ENCODE peak calls at places on chromosome 4, in nine cellular contexts. Y is tibial nerve, Q is uterus, H is upper lobe of left lung, W is HCT116, T is breast epithelium, P is A549, R is lower leg skin, A is body of pancreas. S is an unnamed sample.

GRCh38 chr4:145735330-145735638 is 55.3 kb downstream of the C4orf51 start:
- DNase-seq in Y (no peak), Q (peak), H (no peak), W (no peak), T (peak), P (peak), R (no peak), A (no peak), S (peak)

GRCh38 chr4:149928507-149928906 is 112.9 kb upstream of the IQCM start:
- DNase-seq in Y (no peak), Q (no peak), H (no peak), W (no peak), T (no peak), P (no peak), R (no peak), A (no peak), S (no peak)

GRCh38 chr4:44916406-44916805 is 190.1 kb upstream of the GNPDA2 start:
- DNase-seq in Y (no peak), Q (no peak), H (no peak), W (no peak), T (no peak), P (peak), R (no peak), A (no peak), S (no peak)

GRCh38 chr4:89992744-89993143 is 98.1 kb downstream of the MMRN1 start:
- DNase-seq in Y (no peak), Q (no peak), H (no peak), W (no peak), T (no peak), P (no peak), R (no peak), A (no peak), S (no peak)

GRCh38 chr4:5033266-5033945 is 14.1 kb upstream of the CYTL1 start:
- DNase-seq in Y (no peak), Q (peak), H (no peak), W (no peak), T (no peak), P (no peak), R (no peak), A (no peak), S (no peak)

GRCh38 chr4:14125375-14126129 is 498.0 kb upstream of the BOD1L1 start:
- DNase-seq in Y (no peak), Q (no peak), H (no peak), W (no peak), T (no peak), P (no peak), R (no peak), A (no peak), S (no peak)

GRCh38 chr4:138235419-138235952 is 6.7 kb downstream of the SLC7A11 start:
- DNase-seq in Y (no peak), Q (no peak), H (no peak), W (peak), T (no peak), P (peak), R (no peak), A (no peak), S (no peak)

GRCh38 chr4:108744307-108744706 is 18.5 kb downstream of the ETNPPL start:
- DNase-seq in Y (no peak), Q (no peak), H (no peak), W (no peak), T (no peak), P (no peak), R (no peak), A (no peak), S (no peak)

GRCh38 chr4:7472443-7473013 is 37.8 kb upstream of the PSAPL1 start:
- DNase-seq in Y (no peak), Q (no peak), H (no peak), W (no peak), T (no peak), P (no peak), R (no peak), A (no peak), S (no peak)

GRCh38 chr4:104294811-104295210 is 199.9 kb downstream of the CXXC4 start:
- DNase-seq in Y (no peak), Q (no peak), H (no peak), W (no peak), T (no peak), P (no peak), R (no peak), A (no peak), S (no peak)

GRCh38 chr4:185171373-185172071 is 28.5 kb downstream of the SLC25A4 start:
- DNase-seq in Y (no peak), Q (no peak), H (no peak), W (no peak), T (no peak), P (no peak), R (no peak), A (no peak), S (no peak)

GRCh38 chr4:128871948-128872347 is 62.4 kb downstream of the JADE1 start:
- DNase-seq in Y (no peak), Q (no peak), H (no peak), W (no peak), T (no peak), P (peak), R (no peak), A (no peak), S (no peak)

GRCh38 chr4:14906805-14907204 is 95.5 kb upstream of the CPEB2 start:
- DNase-seq in Y (no peak), Q (no peak), H (no peak), W (no peak), T (no peak), P (no peak), R (no peak), A (no peak), S (no peak)

GRCh38 chr4:121375262-121375661 is 5.6 kb downstream of the QRFPR start:
- DNase-seq in Y (no peak), Q (no peak), H (no peak), W (no peak), T (no peak), P (no peak), R (no peak), A (no peak), S (no peak)

GRCh38 chr4:911871-912490 is 20.1 kb downstream of the GAK start:
- DNase-seq in Y (no peak), Q (no peak), H (peak), W (no peak), T (no peak), P (no peak), R (no peak), A (no peak), S (no peak)

GRCh38 chr4:21991537-21991936 is 43.0 kb upstream of the KCNIP4 start:
- DNase-seq in Y (no peak), Q (no peak), H (no peak), W (no peak), T (no peak), P (no peak), R (no peak), A (no peak), S (no peak)

GRCh38 chr4:120071192-120071795 is 4.6 kb upstream of the MAD2L1 start:
- DNase-seq in Y (no peak), Q (peak), H (no peak), W (peak), T (no peak), P (peak), R (no peak), A (peak), S (no peak)

GRCh38 chr4:66562276-66562806 is 892.1 kb upstream of the EPHA5 start:
- DNase-seq in Y (no peak), Q (no peak), H (no peak), W (no peak), T (no peak), P (no peak), R (no peak), A (no peak), S (no peak)

GRCh38 chr4:103046416-103047290 is 27.1 kb upstream of the SLC9B1 start:
- DNase-seq in Y (no peak), Q (no peak), H (no peak), W (peak), T (no peak), P (peak), R (no peak), A (peak), S (no peak)

GRCh38 chr4:152258804-152259708 is 276.8 kb downstream of the FBXW7 start:
- DNase-seq in Y (no peak), Q (no peak), H (no peak), W (peak), T (no peak), P (peak), R (no peak), A (no peak), S (no peak)

GRCh38 chr4:19689511-19689910 is 562.2 kb upstream of the SLIT2 start:
- DNase-seq in Y (no peak), Q (no peak), H (no peak), W (no peak), T (no peak), P (no peak), R (no peak), A (no peak), S (peak)

GRCh38 chr4:95215991-95216605 is 332.7 kb downstream of the UNC5C start:
- DNase-seq in Y (no peak), Q (no peak), H (no peak), W (no peak), T (no peak), P (no peak), R (no peak), A (no peak), S (no peak)

GRCh38 chr4:171342646-171343045 is 470.6 kb upstream of the GALNTL6 start:
- DNase-seq in Y (no peak), Q (no peak), H (no peak), W (no peak), T (no peak), P (no peak), R (no peak), A (no peak), S (no peak)

GRCh38 chr4:53937918-53938317 is 126.5 kb downstream of the CHIC2 start:
- DNase-seq in Y (no peak), Q (peak), H (no peak), W (peak), T (no peak), P (no peak), R (no peak), A (no peak), S (no peak)

GRCh38 chr4:76305971-76306881 is at the start of gene STBD1:
- DNase-seq in Y (peak), Q (peak), H (peak), W (peak), T (peak), P (peak), R (peak), A (peak), S (peak)

GRCh38 chr4:137226221-137226620 is 306.1 kb downstream of the PCDH18 start:
- DNase-seq in Y (no peak), Q (no peak), H (no peak), W (no peak), T (no peak), P (no peak), R (no peak), A (no peak), S (no peak)

GRCh38 chr4:157115613-157116340 is 39.8 kb downstream of the GLRB start:
- DNase-seq in Y (no peak), Q (no peak), H (no peak), W (no peak), T (no peak), P (peak), R (no peak), A (no peak), S (no peak)

GRCh38 chr4:69064391-69064790 is 31.9 kb upstream of the UGT2B7 start:
- DNase-seq in Y (no peak), Q (no peak), H (no peak), W (no peak), T (no peak), P (no peak), R (no peak), A (no peak), S (no peak)

DNA sequence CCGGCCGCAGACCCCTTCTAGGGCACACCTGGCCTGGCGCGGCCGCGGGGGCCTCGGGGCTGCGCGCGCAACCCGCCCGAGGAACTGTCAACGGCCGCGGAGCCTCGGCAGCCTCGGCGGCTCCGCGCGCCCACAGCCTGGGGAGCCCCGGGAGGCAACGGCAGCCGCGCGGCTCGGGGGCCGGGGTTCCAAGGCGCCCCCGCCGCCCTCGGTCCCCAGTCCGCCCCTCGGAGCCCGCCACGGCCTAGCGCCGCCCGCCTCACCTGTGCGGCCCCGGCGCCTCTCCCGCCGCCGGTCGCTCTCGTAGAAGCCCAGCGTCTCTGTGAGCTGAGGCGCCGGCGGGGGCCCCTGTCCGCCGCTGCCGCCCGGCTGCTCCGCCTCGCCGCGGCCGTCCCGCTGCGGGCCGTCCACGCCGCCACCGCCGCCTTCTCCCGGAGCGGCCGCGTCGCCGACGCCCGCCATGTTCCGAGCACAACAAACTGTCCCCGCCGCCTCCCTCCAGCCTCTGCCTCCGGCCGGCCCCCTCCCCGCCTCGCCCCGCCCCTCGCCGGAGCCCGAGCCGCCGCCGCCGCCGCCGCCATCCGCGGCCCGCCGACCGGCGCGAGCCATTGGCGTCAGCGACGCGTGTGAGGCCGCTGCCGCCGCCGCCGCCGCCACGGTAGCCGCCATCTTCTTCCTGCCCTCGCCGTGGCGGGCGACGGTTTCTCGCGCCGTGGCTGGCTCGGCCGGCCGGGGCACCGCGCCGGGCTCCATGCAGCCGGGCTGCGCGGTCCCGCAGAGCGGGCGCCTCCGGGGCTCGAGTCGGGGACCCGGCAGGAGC is at the start of gene TAPT1:
- DNase-seq in Y (peak), Q (peak), H (peak), W (no peak), T (peak), P (peak), R (peak), A (peak), S (peak)
- TF ChIP-seq POLR2A in Y (peak), Q (peak), H (peak), W (peak), T (no peak), P (peak), R (no peak), A (no peak), S (peak)

DNA sequence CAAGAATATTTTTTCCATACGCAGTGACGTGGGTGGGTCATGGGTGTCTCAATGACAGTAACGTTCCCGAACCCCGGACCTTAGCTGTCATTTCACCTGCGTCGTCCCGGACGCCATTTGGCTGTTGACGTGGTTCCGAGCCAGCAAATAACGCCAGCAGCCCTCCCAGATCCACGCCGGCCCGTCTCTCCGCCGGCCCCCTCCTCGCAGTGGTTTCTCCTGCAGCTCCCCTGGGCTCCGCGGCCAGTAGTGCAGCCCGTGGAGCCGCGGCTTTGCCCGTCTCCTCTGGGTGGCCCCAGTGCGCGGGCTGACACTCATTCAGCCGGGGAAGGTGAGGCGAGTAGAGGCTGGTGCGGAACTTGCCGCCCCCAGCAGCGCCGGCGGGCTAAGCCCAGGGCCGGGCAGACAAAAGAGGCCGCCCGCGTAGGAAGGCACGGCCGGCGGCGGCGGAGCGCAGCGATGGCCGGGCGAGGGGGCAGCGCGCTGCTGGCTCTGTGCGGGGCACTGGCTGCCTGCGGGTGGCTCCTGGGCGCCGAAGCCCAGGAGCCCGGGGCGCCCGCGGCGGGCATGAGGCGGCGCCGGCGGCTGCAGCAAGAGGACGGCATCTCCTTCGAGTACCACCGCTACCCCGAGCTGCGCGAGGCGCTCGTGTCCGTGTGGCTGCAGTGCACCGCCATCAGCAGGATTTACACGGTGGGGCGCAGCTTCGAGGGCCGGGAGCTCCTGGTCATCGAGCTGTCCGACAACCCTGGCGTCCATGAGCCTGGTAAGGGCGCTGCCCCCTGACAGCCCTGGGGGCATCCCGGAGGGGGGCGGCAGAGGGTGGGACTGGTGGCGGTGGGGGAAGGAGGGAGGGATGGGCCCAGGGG is at the start of gene CPE:
- DNase-seq in Y (peak), Q (peak), H (peak), W (peak), T (peak), P (peak), R (peak), A (peak), S (peak)
- TF ChIP-seq POLR2A in Y (peak), Q (peak), H (no peak), W (peak), T (peak), P (peak), R (no peak), A (peak), S (peak)

GRCh38 chr4:183999435-183999834 is 94.3 kb downstream of the STOX2 start:
- DNase-seq in Y (no peak), Q (no peak), H (no peak), W (no peak), T (no peak), P (no peak), R (no peak), A (no peak), S (no peak)

GRCh38 chr4:183995489-183996049 is 90.5 kb downstream of the STOX2 start:
- DNase-seq in Y (no peak), Q (no peak), H (peak), W (no peak), T (no peak), P (no peak), R (no peak), A (no peak), S (no peak)

GRCh38 chr4:183996868-183997267 is 91.8 kb downstream of the STOX2 start:
- DNase-seq in Y (no peak), Q (no peak), H (no peak), W (no peak), T (no peak), P (no peak), R (no peak), A (no peak), S (no peak)

GRCh38 chr4:184003433-184003832 is 98.3 kb downstream of the STOX2 start:
- DNase-seq in Y (no peak), Q (no peak), H (no peak), W (no peak), T (no peak), P (no peak), R (no peak), A (no peak), S (no peak)

GRCh38 chr4:184000457-184001395 is 95.6 kb downstream of the STOX2 start:
- DNase-seq in Y (no peak), Q (no peak), H (no peak), W (no peak), T (no peak), P (no peak), R (no peak), A (no peak), S (no peak)
- TF ChIP-seq POLR2A in Y (no peak), Q (no peak), H (no peak), W (no peak), T (no peak), P (no peak), R (no peak), A (no peak), S (no peak)

GRCh38 chr4:170089743-170090666 is at the start of gene AADAT:
- DNase-seq in Y (peak), Q (peak), H (peak), W (peak), T (no peak), P (peak), R (peak), A (peak), S (peak)
- TF ChIP-seq POLR2A in Y (no peak), Q (no peak), H (no peak), W (peak), T (no peak), P (peak), R (no peak), A (no peak), S (peak)

DNA sequence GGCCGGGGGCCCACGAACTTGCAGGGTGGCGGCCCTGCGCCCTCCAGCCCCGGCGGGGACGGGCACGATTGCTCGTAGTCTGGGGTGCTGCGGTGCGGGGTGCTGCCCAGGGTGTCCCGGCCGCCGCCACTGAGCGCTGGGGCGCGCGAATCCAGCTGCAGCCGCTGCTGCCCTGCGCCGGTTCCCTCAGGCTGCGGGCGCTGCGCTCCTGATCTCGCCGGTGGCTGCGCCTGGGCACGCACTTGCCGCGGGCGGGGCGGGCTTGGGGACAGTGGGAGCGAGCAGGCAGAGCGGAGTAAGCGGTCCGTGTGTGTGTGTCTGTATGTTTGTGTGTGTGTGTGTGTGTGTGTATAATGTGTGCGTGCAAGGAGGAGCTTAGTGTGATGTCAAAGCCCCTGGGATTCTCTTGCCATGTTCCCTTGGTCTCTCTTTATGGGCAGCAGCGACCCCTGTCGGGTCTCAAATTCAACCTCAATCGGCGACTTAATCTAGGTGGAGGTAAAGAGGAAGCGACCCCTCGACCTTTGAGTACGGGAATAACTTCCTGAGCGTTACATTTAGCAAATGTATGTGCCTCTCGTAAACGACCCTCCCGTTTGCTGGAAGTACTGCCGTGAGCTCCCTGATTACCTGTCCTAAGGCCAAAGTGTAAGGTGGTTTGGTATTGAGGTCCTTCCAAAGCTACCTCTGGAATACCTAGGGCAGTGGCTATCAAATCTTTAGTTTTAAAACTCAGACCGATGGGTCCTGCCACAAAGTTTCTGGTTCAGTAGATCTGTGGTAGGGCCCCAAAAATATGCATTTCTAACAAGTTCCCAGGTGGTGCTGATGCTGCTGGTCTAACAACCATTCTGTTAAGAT is at the start of gene RNF150:
- DNase-seq in Y (peak), Q (peak), H (peak), W (no peak), T (peak), P (peak), R (peak), A (peak), S (peak)
- TF ChIP-seq POLR2A in Y (peak), Q (peak), H (no peak), W (no peak), T (no peak), P (no peak), R (no peak), A (no peak), S (no peak)

DNA sequence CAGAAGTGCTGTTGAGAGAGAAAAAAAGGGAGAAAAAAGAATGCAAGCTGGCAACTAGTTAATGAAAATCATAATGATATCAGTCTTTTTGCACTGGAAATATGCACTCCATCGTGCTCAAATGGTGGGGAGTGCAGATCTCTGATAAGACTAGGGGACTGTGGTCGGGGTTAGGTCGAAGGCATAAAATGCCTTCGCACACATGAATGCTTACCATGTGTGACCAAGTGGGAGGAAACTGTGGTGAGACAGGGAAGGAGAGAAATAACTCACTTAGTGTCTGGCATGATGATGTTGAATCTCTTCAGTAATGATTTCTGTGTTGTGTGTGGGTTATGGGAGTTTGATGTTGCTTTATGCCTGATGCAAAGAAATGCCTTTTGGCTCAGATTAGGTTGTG is 358.9 kb downstream of the FBXO8 start:
- DNase-seq in Y (no peak), Q (no peak), H (no peak), W (no peak), T (no peak), P (no peak), R (no peak), A (no peak), S (no peak)
- TF ChIP-seq POLR2A in Y (no peak), Q (no peak), H (no peak), W (no peak), T (no peak), P (no peak), R (no peak), A (no peak), S (no peak)

S was measured in H54.